ENCODE peak calls at places on chromosomes 4 and X, in five cellular contexts. A is left ventricle myocardium inferior; W is H9; B is CD4-positive, alpha-beta T cell; U is fibroblast of lung. L is an unnamed sample.

GRCh38 chr4:175325230-175325629 is 407.1 kb downstream of the ADAM29 start:
- DNase-seq in B (no peak), U (no peak), A (no peak), W (no peak), L (peak)

GRCh38 chrX:14528629-14529287 is 578 bp upstream of the GLRA2 start:
- DNase-seq in A (peak), B (peak), W (peak), U (peak), L (peak)

GRCh38 chr4:24529555-24529954 is 54.8 kb downstream of the DHX15 start:
- DNase-seq in B (no peak), U (no peak), A (no peak), W (no peak), L (no peak)

GRCh38 chr4:53346920-53347852 is 18.7 kb downstream of the SCFD2 start:
- DNase-seq in B (no peak), W (no peak), A (no peak), U (peak), L (peak)

GRCh38 chrX:107324493-107325310 is 118.3 kb downstream of the DNAAF6 start:
- DNase-seq in B (peak), U (peak), W (peak), A (no peak), L (peak)

GRCh38 chr4:153651041-153651960 is 32.8 kb upstream of the TLR2 start:
- DNase-seq in B (peak), W (no peak), U (no peak), A (peak), L (peak)

GRCh38 chr4:170139764-170140163 is 50.0 kb upstream of the AADAT start:
- DNase-seq in U (peak), B (no peak), A (no peak), W (no peak), L (peak)

GRCh38 chr4:48752256-48752655 is 27.8 kb downstream of the FRYL start:
- DNase-seq in W (no peak), U (no peak), B (no peak), A (no peak), L (no peak)

GRCh38 chr4:183443609-183444148 is 757 bp upstream of the CDKN2AIP start:
- DNase-seq in A (no peak), W (peak), B (peak), U (no peak), L (no peak)

GRCh38 chrX:39896951-39897740 is 200.6 kb downstream of the BCOR start:
- DNase-seq in B (no peak), A (peak), W (peak), U (peak), L (peak)

GRCh38 chr4:5120067-5120466 is 68.8 kb downstream of the STK32B start:
- DNase-seq in B (no peak), A (no peak), W (no peak), U (no peak), L (no peak)

GRCh38 chrX:42102586-42103282 is 179.4 kb upstream of the CASK start:
- DNase-seq in W (no peak), A (no peak), B (no peak), U (no peak), L (no peak)
- TF ChIP-seq CTCF in W (peak), A (no peak), B (no peak), U (no peak), L (no peak)

DNA sequence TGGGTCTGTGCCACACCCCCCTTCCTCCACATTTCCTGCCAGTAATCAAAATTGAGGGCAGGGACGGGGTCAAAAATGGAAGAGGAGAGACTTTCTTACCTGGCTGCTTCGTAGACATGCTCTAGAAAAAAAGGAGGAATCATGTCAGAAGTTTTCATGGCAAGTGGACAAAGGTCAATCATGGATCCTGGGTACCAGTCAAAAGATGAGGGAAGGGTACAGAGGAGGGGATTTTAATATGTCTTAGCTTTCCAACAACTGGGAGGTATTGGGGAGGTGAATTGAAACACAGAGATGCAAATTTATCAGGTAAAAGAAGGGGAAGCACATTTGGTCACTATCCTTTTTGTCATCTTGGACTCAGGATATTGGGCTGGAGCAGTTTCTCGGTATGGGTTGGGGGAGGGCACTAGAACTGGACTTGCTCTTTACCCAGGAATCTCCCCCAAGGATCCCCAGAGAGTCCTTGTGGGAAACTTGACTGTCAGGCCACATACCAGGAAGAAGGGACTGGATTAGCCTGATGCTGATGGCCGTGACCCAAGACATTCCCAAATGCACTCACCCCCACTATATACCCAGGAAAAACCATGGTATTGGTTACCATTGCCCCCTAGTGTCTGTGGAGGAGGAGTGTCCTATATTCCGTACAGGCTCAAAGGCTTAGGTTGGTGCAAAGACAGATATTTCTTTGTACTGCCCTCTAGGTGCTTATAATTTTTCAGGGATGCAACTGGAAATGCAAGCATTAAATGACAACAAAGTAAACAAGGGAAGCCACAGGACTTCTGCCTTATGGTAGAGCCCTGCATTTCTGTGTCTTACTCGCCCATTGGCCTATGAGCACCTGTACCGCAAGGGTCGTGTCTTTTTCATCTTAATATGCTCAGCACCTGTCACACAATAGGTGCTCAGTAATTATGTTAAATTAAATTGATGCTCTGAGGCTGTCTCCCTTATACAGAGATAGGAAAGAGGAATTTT is 16.8 kb downstream of the VSIG4 start:
- DNase-seq in A (no peak), W (peak), U (no peak), B (no peak), L (no peak)
- TF ChIP-seq CTCF in A (no peak), W (peak), U (no peak), B (no peak), L (peak)

GRCh38 chr4:61202638-61203495 is 2.7 kb downstream of the ADGRL3 start:
- DNase-seq in A (peak), U (peak), W (peak), B (no peak), L (no peak)

GRCh38 chr4:61201562-61202099 is 1.5 kb downstream of the ADGRL3 start:
- DNase-seq in B (no peak), W (no peak), A (peak), U (peak), L (no peak)

GRCh38 chr4:61200991-61201526 is 933 bp downstream of the ADGRL3 start:
- DNase-seq in B (no peak), U (peak), W (peak), A (peak), L (no peak)

GRCh38 chr4:61200195-61200990 is at the start of gene ADGRL3:
- DNase-seq in U (peak), A (peak), W (peak), B (no peak), L (peak)

DNA sequence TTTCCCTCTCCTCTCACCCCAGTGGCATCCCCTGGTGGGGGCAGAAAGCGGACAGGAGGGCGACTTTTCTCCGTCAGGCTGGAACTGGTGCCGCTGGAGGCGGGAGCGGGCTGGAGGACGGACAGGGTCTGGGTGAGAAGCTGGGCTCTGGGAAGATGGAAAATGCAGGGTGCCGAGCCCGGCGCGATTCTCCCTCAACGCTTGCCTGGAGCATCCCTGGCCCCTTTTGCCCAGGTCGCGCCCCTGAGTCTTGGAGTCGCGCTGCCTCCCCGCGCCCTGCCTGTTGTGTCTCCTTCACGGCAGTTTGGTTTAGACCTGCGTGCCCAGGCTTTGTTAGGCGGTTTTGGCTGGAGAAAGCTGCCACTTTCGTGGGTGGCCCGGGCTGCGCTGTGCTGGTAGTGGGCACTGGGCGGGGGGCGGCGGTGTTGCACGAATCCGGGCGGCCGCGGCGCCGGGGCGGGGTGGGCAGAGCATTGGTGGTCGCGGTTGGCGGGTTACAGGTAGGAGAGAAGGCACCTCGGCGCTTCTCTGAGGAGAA is 2.0 kb downstream of the ADGRL3 start:
- DNase-seq in W (no peak), B (no peak), U (peak), A (peak), L (no peak)
- TF ChIP-seq CTCF in W (no peak), B (no peak), U (no peak), A (no peak), L (no peak)

GRCh38 chr4:26330186-26330787 is 9.5 kb downstream of the RBPJ start:
- DNase-seq in A (no peak), U (peak), B (no peak), W (no peak), L (peak)
- TF ChIP-seq CTCF in A (peak), U (peak), B (peak), W (peak), L (peak)

GRCh38 chrX:86322913-86323312 is 174.7 kb downstream of the DACH2 start:
- DNase-seq in U (no peak), A (no peak), B (no peak), W (no peak), L (no peak)
- TF ChIP-seq CTCF in U (no peak), A (no peak), B (no peak), W (peak), L (no peak)

GRCh38 chr4:94995684-94996394 is 238.1 kb downstream of the BMPR1B start:
- DNase-seq in U (peak), B (no peak), A (no peak), W (peak), L (peak)
- TF ChIP-seq CTCF in U (no peak), B (no peak), A (no peak), W (no peak), L (no peak)

GRCh38 chrX:6640727-6641126 is 105.8 kb upstream of the VCX3A start:
- DNase-seq in U (no peak), A (no peak), W (no peak), B (no peak), L (no peak)

GRCh38 chrX:6645216-6645615 is 110.3 kb upstream of the VCX3A start:
- DNase-seq in W (no peak), A (no peak), B (no peak), U (no peak), L (no peak)

DNA sequence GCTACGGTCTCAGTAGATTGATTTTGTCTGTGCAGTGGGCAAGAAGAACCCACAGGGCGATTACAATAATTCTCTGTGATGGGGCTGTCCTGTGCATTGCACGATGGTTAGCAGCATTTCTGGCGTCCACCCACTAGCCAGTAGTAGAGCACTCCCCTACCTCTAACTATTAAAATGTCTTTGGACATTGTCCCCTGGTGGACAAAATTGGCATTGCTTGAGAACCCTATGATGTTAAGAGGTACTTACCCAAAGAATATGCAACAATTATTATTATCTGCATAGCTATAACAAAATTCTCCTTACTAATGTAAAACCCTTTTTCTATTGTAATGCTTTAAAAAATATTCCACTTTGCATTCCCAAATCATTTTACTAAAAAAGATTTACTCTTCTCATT is 109.5 kb upstream of the VCX3A start:
- DNase-seq in A (no peak), U (no peak), W (no peak), B (no peak), L (no peak)
- TF ChIP-seq CTCF in A (no peak), U (no peak), W (peak), B (no peak), L (peak)

DNA sequence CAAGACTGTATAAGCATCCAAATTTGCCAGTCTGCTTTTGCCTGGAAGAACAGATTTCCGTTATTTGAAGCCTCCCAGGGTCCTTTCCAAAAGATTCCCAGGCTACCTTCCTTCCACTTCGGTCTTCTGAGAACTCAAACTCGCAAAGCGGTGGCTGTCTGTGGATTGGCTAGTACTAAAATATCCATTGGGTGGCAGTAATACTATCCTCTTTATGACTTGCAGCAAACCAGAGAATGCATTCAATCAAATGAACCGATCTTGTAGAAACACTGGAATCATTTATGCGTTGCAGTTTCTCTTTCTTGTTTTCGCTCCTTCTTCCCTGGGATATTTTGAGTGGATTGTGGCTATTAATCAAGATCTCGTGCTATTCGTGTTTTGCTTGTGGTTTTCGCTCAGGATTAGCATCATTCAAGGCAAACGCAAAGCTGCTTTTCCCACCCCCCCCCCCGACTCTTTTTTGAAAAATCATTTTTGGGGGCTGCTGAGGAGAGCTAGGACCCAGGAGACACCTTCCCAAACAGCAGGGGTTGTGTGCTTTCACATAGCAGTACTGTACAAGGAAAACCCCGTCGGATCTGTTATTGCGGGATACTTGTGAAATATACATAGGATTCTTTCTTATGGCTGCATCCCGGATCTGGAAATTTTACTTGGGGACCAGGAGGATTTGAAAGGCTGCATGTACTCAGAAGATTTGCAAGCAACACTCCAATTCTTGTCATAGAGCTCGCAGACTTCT is at the start of gene IL1RAPL1:
- DNase-seq in A (no peak), U (peak), W (no peak), B (no peak), L (peak)
- TF ChIP-seq CTCF in A (peak), U (peak), W (peak), B (no peak), L (peak)